ENCODE peak calls at places on chromosomes 13 and 19, in eight cellular contexts. T, F, G, I, M, N, P and V are unnamed samples.

GRCh38 chr13:29713841-29714240 is 118.4 kb upstream of the SLC7A1 start:
- DNase-seq in N (no peak), M (no peak), P (no peak), F (no peak), T (peak; percentile 51), I (peak; percentile 22), G (no peak), V (peak; percentile 29)

GRCh38 chr13:52852444-52852843 is 4.0 kb upstream of the PCDH8 start:
- DNase-seq in P (no peak), T (peak; percentile 4), I (no peak), M (peak; percentile 75), N (no peak), F (no peak), G (no peak), V (no peak)

GRCh38 chr19:46717716-46718143 is 816 bp upstream of the PRKD2 start:
- DNase-seq in T (peak; percentile 7), I (no peak), M (no peak), F (peak; percentile 67), N (no peak), G (no peak), P (no peak), V (peak; percentile 16)

GRCh38 chr19:55648657-55649578 is 906 bp downstream of the CCDC106 start:
- DNase-seq in F (no peak), M (no peak), P (no peak), G (no peak), I (no peak), T (no peak), N (no peak), V (no peak)

GRCh38 chr13:77990973-77991372 is 72.3 kb upstream of the EDNRB start:
- DNase-seq in T (no peak), F (no peak), I (no peak), N (no peak), G (no peak), M (no peak), P (no peak), V (no peak)

GRCh38 chr13:51252954-51253531 is 30.8 kb downstream of the FAM124A start:
- DNase-seq in M (no peak), G (no peak), F (peak; percentile 23), T (no peak), P (no peak), N (no peak), I (no peak), V (no peak)

GRCh38 chr19:49676136-49676689 is 858 bp upstream of the PRMT1 start:
- DNase-seq in F (no peak), G (no peak), M (peak; percentile 90), N (peak; percentile 90), P (peak; percentile 73), T (peak; percentile 91), I (no peak), V (peak; percentile 94)

GRCh38 chr13:112161441-112162301 is 94.7 kb downstream of the SOX1 start:
- DNase-seq in P (peak; percentile 69), M (no peak), I (no peak), T (no peak), F (no peak), G (no peak), N (no peak), V (no peak)

GRCh38 chr19:32647361-32647760 is 27.6 kb downstream of the ANKRD27 start:
- DNase-seq in M (no peak), T (no peak), G (no peak), N (no peak), F (peak; percentile 59), P (no peak), I (no peak), V (no peak)

GRCh38 chr13:49594576-49594975 is 9.2 kb upstream of the RCBTB1 start:
- DNase-seq in N (no peak), M (no peak), F (no peak), P (no peak), I (no peak), G (no peak), T (no peak), V (no peak)

GRCh38 chr13:111609631-111610030 is 289.2 kb downstream of the TEX29 start:
- DNase-seq in I (no peak), F (no peak), T (no peak), M (no peak), N (no peak), G (no peak), P (no peak), V (no peak)

GRCh38 chr13:22594041-22594440 is 586.7 kb upstream of the SGCG start:
- DNase-seq in M (no peak), G (no peak), I (no peak), N (no peak), T (no peak), P (no peak), F (no peak), V (no peak)

GRCh38 chr19:16340092-16340491 is 15.5 kb downstream of the KLF2 start:
- DNase-seq in M (no peak), T (no peak), N (no peak), G (no peak), P (no peak), F (no peak), I (no peak), V (peak; percentile 60)

GRCh38 chr13:78022164-78022877 is 103.7 kb upstream of the EDNRB start:
- DNase-seq in F (peak; percentile 80), T (peak; percentile 14), M (no peak), N (no peak), I (peak; percentile 95), G (peak; percentile 1), P (no peak), V (peak; percentile 95)

GRCh38 chr13:109344552-109345157 is 441.7 kb downstream of the IRS2 start:
- DNase-seq in F (no peak), N (peak; percentile 7), M (no peak), I (peak; percentile 67), P (no peak), T (no peak), G (no peak), V (peak; percentile 56)

GRCh38 chr19:54684537-54684936 is 21.8 kb downstream of the LILRB4 start:
- DNase-seq in F (no peak), G (no peak), I (no peak), T (no peak), N (peak; percentile 30), P (peak; percentile 28), M (peak; percentile 37), V (peak; percentile 66)

GRCh38 chr13:81106348-81106747 is 765.4 kb upstream of the SPRY2 start:
- DNase-seq in T (peak; percentile 79), M (no peak), P (no peak), N (no peak), I (no peak), G (no peak), F (no peak), V (no peak)

GRCh38 chr19:35427187-35427586 is 20.9 kb upstream of the FFAR2 start:
- DNase-seq in F (no peak), G (no peak), M (no peak), P (no peak), T (no peak), N (no peak), I (no peak), V (no peak)

GRCh38 chr19:53877361-53877766 is 4.6 kb upstream of the PRKCG start:
- DNase-seq in G (peak; percentile 55), I (no peak), P (no peak), M (no peak), N (no peak), F (no peak), T (no peak), V (peak; percentile 32)

GRCh38 chr13:51832471-51833152 is 12.4 kb downstream of the TMEM272 start:
- DNase-seq in P (no peak), F (peak; percentile 62), T (no peak), I (peak; percentile 24), N (no peak), G (peak; percentile 48), M (no peak), V (peak; percentile 34)

GRCh38 chr13:98972627-98973026 is 5.2 kb downstream of the DOCK9 start:
- DNase-seq in I (peak; percentile 93), M (no peak), N (peak; percentile 53), P (no peak), F (no peak), T (no peak), G (no peak), V (peak; percentile 96)

GRCh38 chr19:18894254-18895037 is 1.5 kb downstream of the CERS1 start:
- DNase-seq in N (no peak), M (no peak), I (no peak), P (peak; percentile 58), G (no peak), T (no peak), F (no peak), V (peak; percentile 34)

GRCh38 chr13:111123221-111123620 is 8.1 kb downstream of the ARHGEF7 start:
- DNase-seq in I (no peak), G (no peak), F (no peak), P (no peak), N (no peak), T (no peak), M (no peak), V (no peak)

GRCh38 chr19:45764947-45765346 is 4.1 kb downstream of the SIX5 start:
- DNase-seq in T (no peak), N (no peak), F (no peak), G (no peak), M (no peak), P (no peak), I (no peak), V (no peak)

GRCh38 chr13:108855737-108856387 is 226.5 kb downstream of the MYO16 start:
- DNase-seq in T (no peak), P (no peak), I (no peak), G (no peak), F (no peak), N (no peak), M (no peak), V (no peak)

GRCh38 chr13:79593611-79594275 is 112.8 kb downstream of the NDFIP2 start:
- DNase-seq in T (no peak), N (no peak), P (no peak), F (no peak), G (no peak), M (no peak), I (no peak), V (peak; percentile 14)

GRCh38 chr13:102680842-102681725 is 13.8 kb downstream of the METTL21C start:
- DNase-seq in M (no peak), P (no peak), G (no peak), N (no peak), I (no peak), F (no peak), T (peak; percentile 5), V (no peak)

GRCh38 chr19:1811942-1812425 is at the start of gene ATP8B3:
- DNase-seq in I (no peak), F (no peak), M (no peak), P (no peak), G (peak; percentile 60), T (no peak), N (no peak), V (no peak)

GRCh38 chr13:71621152-71622124 is 245.6 kb downstream of the DACH1 start:
- DNase-seq in T (no peak), F (no peak), N (no peak), M (peak; percentile 67), G (no peak), P (no peak), I (peak; percentile 50), V (no peak)

GRCh38 chr19:7342143-7342542 is 6.6 kb upstream of the ARHGEF18 start:
- DNase-seq in G (no peak), T (no peak), M (no peak), P (no peak), F (no peak), N (no peak), I (no peak), V (no peak)

GRCh38 chr19:39067104-39067503 is 17.1 kb upstream of the ACP7 start:
- DNase-seq in M (no peak), F (no peak), T (no peak), N (no peak), I (no peak), G (no peak), P (no peak), V (no peak)

GRCh38 chr13:39822437-39822836 is 167.0 kb downstream of the COG6 start:
- DNase-seq in I (peak; percentile 16), M (no peak), F (no peak), G (no peak), T (no peak), N (no peak), P (no peak), V (no peak)